ENCODE peak calls at places on chromosomes 6 and 20, in five cellular contexts. One of them, this sample, is unnamed.

GRCh38 chr20:50291428-50292323 is 101.0 kb downstream of the CEBPB start:
- DNase-seq in cardiac fibroblast: no peak
- DNase-seq in AG09309: no peak
- DNase-seq in non-pigmented ciliary epithelial cell: no peak
- DNase-seq in T follicular helper cell: no peak
- DNase-seq in this sample: no peak

GRCh38 chr20:62238569-62239277 is 402 bp downstream of the OSBPL2 start:
- DNase-seq in cardiac fibroblast: no peak
- DNase-seq in T follicular helper cell: no peak
- DNase-seq in AG09309: no peak
- DNase-seq in non-pigmented ciliary epithelial cell: no peak
- DNase-seq in this sample: no peak

GRCh38 chr6:158314737-158315136 is 2.5 kb downstream of the TULP4 start:
- DNase-seq in cardiac fibroblast: no peak
- DNase-seq in T follicular helper cell: no peak
- DNase-seq in AG09309: no peak
- DNase-seq in non-pigmented ciliary epithelial cell: no peak
- DNase-seq in this sample: no peak

GRCh38 chr6:33424855-33425667 is 5.2 kb downstream of the SYNGAP1 start:
- DNase-seq in AG09309: no peak
- DNase-seq in non-pigmented ciliary epithelial cell: no peak
- DNase-seq in T follicular helper cell: no peak
- DNase-seq in cardiac fibroblast: no peak
- DNase-seq in this sample: no peak

GRCh38 chr6:108114861-108115597 is 40.5 kb upstream of the OSTM1 start:
- DNase-seq in cardiac fibroblast: peak
- DNase-seq in AG09309: no peak
- DNase-seq in T follicular helper cell: no peak
- DNase-seq in non-pigmented ciliary epithelial cell: peak
- DNase-seq in this sample: peak

GRCh38 chr20:10689385-10689784 is 15.6 kb upstream of the JAG1 start:
- DNase-seq in AG09309: no peak
- DNase-seq in T follicular helper cell: no peak
- DNase-seq in non-pigmented ciliary epithelial cell: no peak
- DNase-seq in cardiac fibroblast: no peak
- DNase-seq in this sample: no peak

GRCh38 chr20:19909696-19910095 is 107.5 kb upstream of the NAA20 start:
- DNase-seq in T follicular helper cell: no peak
- DNase-seq in non-pigmented ciliary epithelial cell: no peak
- DNase-seq in cardiac fibroblast: peak
- DNase-seq in AG09309: no peak
- DNase-seq in this sample: no peak

GRCh38 chr20:36173451-36173933 is 19.0 kb downstream of the EPB41L1 start:
- DNase-seq in T follicular helper cell: no peak
- DNase-seq in cardiac fibroblast: peak
- DNase-seq in non-pigmented ciliary epithelial cell: no peak
- DNase-seq in AG09309: no peak
- DNase-seq in this sample: no peak

GRCh38 chr20:48405909-48406308 is 421.9 kb downstream of the PREX1 start:
- DNase-seq in cardiac fibroblast: no peak
- DNase-seq in T follicular helper cell: no peak
- DNase-seq in AG09309: no peak
- DNase-seq in non-pigmented ciliary epithelial cell: no peak
- DNase-seq in this sample: no peak

GRCh38 chr6:452301-453067 is 60.9 kb downstream of the IRF4 start:
- DNase-seq in T follicular helper cell: no peak
- DNase-seq in non-pigmented ciliary epithelial cell: no peak
- DNase-seq in cardiac fibroblast: no peak
- DNase-seq in AG09309: no peak
- DNase-seq in this sample: no peak

GRCh38 chr6:168239374-168239773 is 80.2 kb downstream of the DACT2 start:
- DNase-seq in cardiac fibroblast: peak
- DNase-seq in T follicular helper cell: no peak
- DNase-seq in non-pigmented ciliary epithelial cell: no peak
- DNase-seq in AG09309: no peak
- DNase-seq in this sample: no peak

GRCh38 chr6:134004714-134005113 is 47.7 kb downstream of the SLC2A12 start:
- DNase-seq in cardiac fibroblast: no peak
- DNase-seq in AG09309: no peak
- DNase-seq in non-pigmented ciliary epithelial cell: no peak
- DNase-seq in T follicular helper cell: no peak
- DNase-seq in this sample: no peak